ENCODE peak calls at places on chromosomes 12 and 14, in five cellular contexts. One of them, this sample, is unnamed.

GRCh38 chr14:63926641-63927040 is 73.8 kb downstream of the SYNE2 start:
- DNase-seq in neural progenitor cell: no peak
- DNase-seq in colonic mucosa: no peak
- DNase-seq in endothelial cell of umbilical vein: no peak
- DNase-seq in ascending aorta: no peak
- DNase-seq in this sample: no peak

GRCh38 chr14:77436042-77436441 is 12.7 kb upstream of the NOXRED1 start:
- DNase-seq in neural progenitor cell: no peak
- DNase-seq in colonic mucosa: no peak
- DNase-seq in endothelial cell of umbilical vein: no peak
- DNase-seq in ascending aorta: no peak
- DNase-seq in this sample: no peak

GRCh38 chr14:59890676-59891075 is 20.1 kb upstream of the RTN1 start:
- DNase-seq in neural progenitor cell: no peak
- DNase-seq in colonic mucosa: no peak
- DNase-seq in endothelial cell of umbilical vein: no peak
- DNase-seq in ascending aorta: no peak
- DNase-seq in this sample: no peak

GRCh38 chr14:103273847-103274615 is 60.0 kb upstream of the EIF5 start:
- DNase-seq in neural progenitor cell: no peak
- DNase-seq in colonic mucosa: peak; percentile 16
- DNase-seq in endothelial cell of umbilical vein: no peak
- DNase-seq in ascending aorta: no peak
- DNase-seq in this sample: no peak

GRCh38 chr12:48002179-48002601 is 2.1 kb downstream of the COL2A1 start:
- DNase-seq in neural progenitor cell: peak; percentile 66
- DNase-seq in colonic mucosa: no peak
- DNase-seq in endothelial cell of umbilical vein: no peak
- DNase-seq in ascending aorta: no peak
- DNase-seq in this sample: peak; percentile 78

GRCh38 chr12:59403259-59403932 is 192.4 kb upstream of the SLC16A7 start:
- DNase-seq in neural progenitor cell: peak; percentile 69
- DNase-seq in colonic mucosa: peak; percentile 46
- DNase-seq in endothelial cell of umbilical vein: peak; percentile 70
- DNase-seq in ascending aorta: peak; percentile 73
- DNase-seq in this sample: peak; percentile 10

GRCh38 chr14:91878274-91878673 is 10.9 kb upstream of the TC2N start:
- DNase-seq in neural progenitor cell: no peak
- DNase-seq in colonic mucosa: no peak
- DNase-seq in endothelial cell of umbilical vein: no peak
- DNase-seq in ascending aorta: no peak
- DNase-seq in this sample: no peak

GRCh38 chr12:114916124-114916523 is 232.1 kb upstream of the TBX3 start:
- DNase-seq in neural progenitor cell: no peak
- DNase-seq in colonic mucosa: no peak
- DNase-seq in endothelial cell of umbilical vein: no peak
- DNase-seq in ascending aorta: no peak
- DNase-seq in this sample: no peak

GRCh38 chr14:74637184-74637562 is 25.1 kb upstream of the LTBP2 start:
- DNase-seq in neural progenitor cell: peak; percentile 28
- DNase-seq in colonic mucosa: no peak
- DNase-seq in endothelial cell of umbilical vein: no peak
- DNase-seq in ascending aorta: no peak
- DNase-seq in this sample: no peak

GRCh38 chr12:116244474-116245090 is 32.9 kb downstream of the MED13L start:
- DNase-seq in neural progenitor cell: peak; percentile 51
- DNase-seq in colonic mucosa: no peak
- DNase-seq in endothelial cell of umbilical vein: no peak
- DNase-seq in ascending aorta: no peak
- DNase-seq in this sample: no peak

GRCh38 chr14:20848955-20849570 is 42.1 kb upstream of the RNASE3 start:
- DNase-seq in neural progenitor cell: peak; percentile 65
- DNase-seq in colonic mucosa: no peak
- DNase-seq in endothelial cell of umbilical vein: no peak
- DNase-seq in ascending aorta: no peak
- DNase-seq in this sample: no peak

GRCh38 chr12:44677724-44678123 is 198.4 kb downstream of the NELL2 start:
- DNase-seq in neural progenitor cell: no peak
- DNase-seq in colonic mucosa: no peak
- DNase-seq in endothelial cell of umbilical vein: no peak
- DNase-seq in ascending aorta: no peak
- DNase-seq in this sample: no peak

GRCh38 chr14:94370524-94370910 is 17.9 kb downstream of the SERPINA1 start:
- DNase-seq in neural progenitor cell: no peak
- DNase-seq in colonic mucosa: no peak
- DNase-seq in endothelial cell of umbilical vein: no peak
- DNase-seq in ascending aorta: no peak
- DNase-seq in this sample: no peak

GRCh38 chr14:92546347-92547053 is 32.9 kb downstream of the RIN3 start:
- DNase-seq in neural progenitor cell: no peak
- DNase-seq in colonic mucosa: no peak
- DNase-seq in endothelial cell of umbilical vein: peak; percentile 60
- DNase-seq in ascending aorta: no peak
- DNase-seq in this sample: no peak

GRCh38 chr12:102474438-102475064 is 5.8 kb downstream of the IGF1 start:
- DNase-seq in neural progenitor cell: no peak
- DNase-seq in colonic mucosa: no peak
- DNase-seq in endothelial cell of umbilical vein: no peak
- DNase-seq in ascending aorta: no peak
- DNase-seq in this sample: no peak

GRCh38 chr12:57152408-57153038 is 5.1 kb upstream of the LRP1-AS start:
- DNase-seq in neural progenitor cell: no peak
- DNase-seq in colonic mucosa: no peak
- DNase-seq in endothelial cell of umbilical vein: no peak
- DNase-seq in ascending aorta: peak; percentile 83
- DNase-seq in this sample: no peak

GRCh38 chr12:57154804-57155434 is 7.5 kb upstream of the LRP1-AS start:
- DNase-seq in neural progenitor cell: no peak
- DNase-seq in colonic mucosa: no peak
- DNase-seq in endothelial cell of umbilical vein: no peak
- DNase-seq in ascending aorta: no peak
- DNase-seq in this sample: no peak

GRCh38 chr12:57151741-57152407 is 4.5 kb upstream of the LRP1-AS start:
- DNase-seq in neural progenitor cell: no peak
- DNase-seq in colonic mucosa: no peak
- DNase-seq in endothelial cell of umbilical vein: peak; percentile 21
- DNase-seq in ascending aorta: no peak
- DNase-seq in this sample: no peak

GRCh38 chr12:57153420-57153997 is 6.1 kb upstream of the LRP1-AS start:
- DNase-seq in neural progenitor cell: no peak
- DNase-seq in colonic mucosa: no peak
- DNase-seq in endothelial cell of umbilical vein: no peak
- DNase-seq in ascending aorta: no peak
- DNase-seq in this sample: no peak

GRCh38 chr12:57154076-57154475 is 6.7 kb upstream of the LRP1-AS start:
- DNase-seq in neural progenitor cell: no peak
- DNase-seq in colonic mucosa: no peak
- DNase-seq in endothelial cell of umbilical vein: no peak
- DNase-seq in ascending aorta: no peak
- DNase-seq in this sample: no peak
- H3K4me1 ChIP-seq in neural progenitor cell: no peaks in the 10 kb centered on the region
- H3K4me1 ChIP-seq in colonic mucosa: peaks cover 7% of the 10 kb centered on the region
- H3K4me1 ChIP-seq in endothelial cell of umbilical vein: no peaks in the 10 kb centered on the region
- H3K4me1 ChIP-seq in ascending aorta: peaks cover 58% of the 10 kb centered on the region
- H3K4me1 ChIP-seq in this sample: no peaks in the 10 kb centered on the region

GRCh38 chr14:61326149-61326548 is 4.8 kb downstream of the PRKCH start:
- DNase-seq in neural progenitor cell: no peak
- DNase-seq in colonic mucosa: no peak
- DNase-seq in endothelial cell of umbilical vein: no peak
- DNase-seq in ascending aorta: no peak
- DNase-seq in this sample: no peak

GRCh38 chr14:61326847-61327246 is 5.5 kb downstream of the PRKCH start:
- DNase-seq in neural progenitor cell: no peak
- DNase-seq in colonic mucosa: peak; percentile 41
- DNase-seq in endothelial cell of umbilical vein: peak; percentile 97
- DNase-seq in ascending aorta: no peak
- DNase-seq in this sample: no peak

GRCh38 chr14:61330511-61330910 is 9.1 kb downstream of the PRKCH start:
- DNase-seq in neural progenitor cell: no peak
- DNase-seq in colonic mucosa: no peak
- DNase-seq in endothelial cell of umbilical vein: no peak
- DNase-seq in ascending aorta: no peak
- DNase-seq in this sample: no peak

GRCh38 chr14:61329478-61330051 is 8.2 kb downstream of the PRKCH start:
- DNase-seq in neural progenitor cell: no peak
- DNase-seq in colonic mucosa: no peak
- DNase-seq in endothelial cell of umbilical vein: no peak
- DNase-seq in ascending aorta: no peak
- DNase-seq in this sample: no peak

GRCh38 chr14:61328629-61329262 is 7.4 kb downstream of the PRKCH start:
- DNase-seq in neural progenitor cell: no peak
- DNase-seq in colonic mucosa: no peak
- DNase-seq in endothelial cell of umbilical vein: no peak
- DNase-seq in ascending aorta: no peak
- DNase-seq in this sample: no peak
- H3K4me1 ChIP-seq in neural progenitor cell: peaks cover 2% of the 10 kb centered on the region
- H3K4me1 ChIP-seq in colonic mucosa: no peaks in the 10 kb centered on the region
- H3K4me1 ChIP-seq in endothelial cell of umbilical vein: peaks cover 42% of the 10 kb centered on the region
- H3K4me1 ChIP-seq in ascending aorta: no peaks in the 10 kb centered on the region
- H3K4me1 ChIP-seq in this sample: no peaks in the 10 kb centered on the region

GRCh38 chr12:6214633-6215032 is 14.4 kb downstream of the CD9 start:
- DNase-seq in neural progenitor cell: no peak
- DNase-seq in colonic mucosa: no peak
- DNase-seq in endothelial cell of umbilical vein: no peak
- DNase-seq in ascending aorta: no peak
- DNase-seq in this sample: no peak
- H3K4me1 ChIP-seq in neural progenitor cell: peaks cover 7% of the 10 kb centered on the region
- H3K4me1 ChIP-seq in colonic mucosa: peaks cover 32% of the 10 kb centered on the region
- H3K4me1 ChIP-seq in endothelial cell of umbilical vein: peaks cover 55% of the 10 kb centered on the region
- H3K4me1 ChIP-seq in ascending aorta: peaks cover 81% of the 10 kb centered on the region
- H3K4me1 ChIP-seq in this sample: peaks cover 5% of the 10 kb centered on the region

DNA sequence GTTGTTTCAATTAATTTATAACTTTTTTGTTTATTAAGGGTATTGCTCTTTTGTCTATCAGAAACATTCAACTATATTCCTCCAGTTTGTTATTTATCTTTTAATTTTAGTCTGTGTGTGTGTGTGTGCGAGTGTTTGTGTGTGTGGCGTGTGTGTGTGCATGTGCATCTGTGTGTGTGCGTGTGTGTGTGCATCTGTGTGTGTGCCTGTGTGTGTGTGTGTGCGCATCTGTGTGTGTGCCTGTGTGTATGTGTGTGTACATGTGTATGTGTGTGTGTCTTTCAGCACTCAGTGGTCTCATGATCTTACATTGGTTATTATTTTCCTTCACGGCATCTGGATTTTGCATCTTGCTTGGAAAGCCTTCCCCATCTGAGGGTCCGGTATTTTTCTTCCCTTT is 281.0 kb upstream of the RTL1 start:
- DNase-seq in neural progenitor cell: no peak
- DNase-seq in colonic mucosa: no peak
- DNase-seq in endothelial cell of umbilical vein: no peak
- DNase-seq in ascending aorta: no peak
- DNase-seq in this sample: no peak
- H3K4me1 ChIP-seq in neural progenitor cell: peaks cover 18% of the 10 kb centered on the region
- H3K4me1 ChIP-seq in colonic mucosa: no peaks in the 10 kb centered on the region
- H3K4me1 ChIP-seq in endothelial cell of umbilical vein: no peaks in the 10 kb centered on the region
- H3K4me1 ChIP-seq in ascending aorta: no peaks in the 10 kb centered on the region
- H3K4me1 ChIP-seq in this sample: no peaks in the 10 kb centered on the region

GRCh38 chr12:110281549-110282342 is 699 bp downstream of the ATP2A2 start:
- DNase-seq in neural progenitor cell: no peak
- DNase-seq in colonic mucosa: peak; percentile 37
- DNase-seq in endothelial cell of umbilical vein: peak; percentile 62
- DNase-seq in ascending aorta: peak; percentile 77
- DNase-seq in this sample: peak; percentile 26
- H3K4me1 ChIP-seq in neural progenitor cell: peaks cover 38% of the 10 kb centered on the region
- H3K4me1 ChIP-seq in colonic mucosa: no peaks in the 10 kb centered on the region
- H3K4me1 ChIP-seq in endothelial cell of umbilical vein: peaks cover 45% of the 10 kb centered on the region
- H3K4me1 ChIP-seq in ascending aorta: peaks cover 8% of the 10 kb centered on the region
- H3K4me1 ChIP-seq in this sample: peaks cover 33% of the 10 kb centered on the region

GRCh38 chr12:77344651-77345050 is 279.3 kb upstream of the E2F7 start:
- DNase-seq in neural progenitor cell: no peak
- DNase-seq in colonic mucosa: no peak
- DNase-seq in endothelial cell of umbilical vein: peak; percentile 41
- DNase-seq in ascending aorta: no peak
- DNase-seq in this sample: no peak
- H3K4me1 ChIP-seq in neural progenitor cell: peaks cover 6% of the 10 kb centered on the region
- H3K4me1 ChIP-seq in colonic mucosa: no peaks in the 10 kb centered on the region
- H3K4me1 ChIP-seq in endothelial cell of umbilical vein: peaks cover 20% of the 10 kb centered on the region
- H3K4me1 ChIP-seq in ascending aorta: peaks cover 3% of the 10 kb centered on the region
- H3K4me1 ChIP-seq in this sample: no peaks in the 10 kb centered on the region

This sample was measured in HAP-1.